ENCODE peak calls at places on chromosomes 6 and 20, in eight cellular contexts. J is B cell; H is endothelial cell; Z is cardiac fibroblast; S is CD4-positive, alpha-beta T cell; A is GM20000; W is AG04449; G is colonic mucosa. V is an unnamed sample.

GRCh38 chr20:34538671-34539123 is 19.8 kb upstream of the MAP1LC3A start:
- DNase-seq in J (peak), H (peak), Z (peak), S (peak), A (peak), W (no peak), G (peak), V (peak)

GRCh38 chr6:36120979-36121706 is 9.2 kb upstream of the MAPK13 start:
- DNase-seq in J (peak), H (no peak), Z (peak), S (peak), A (peak), W (no peak), G (peak), V (peak)

GRCh38 chr20:36951977-36952738 is 650 bp upstream of the SAMHD1 start:
- DNase-seq in J (no peak), H (no peak), Z (no peak), S (no peak), A (no peak), W (no peak), G (no peak), V (no peak)

GRCh38 chr6:112466378-112467151 is 119.4 kb downstream of the RFPL4B start:
- DNase-seq in J (no peak), H (no peak), Z (peak), S (no peak), A (no peak), W (peak), G (no peak), V (no peak)

GRCh38 chr6:69061066-69061465 is 426.0 kb downstream of the ADGRB3 start:
- DNase-seq in J (no peak), H (no peak), Z (no peak), S (no peak), A (no peak), W (no peak), G (no peak), V (no peak)

GRCh38 chr6:166318227-166318626 is 10.0 kb upstream of the PRR18 start:
- DNase-seq in J (no peak), H (no peak), Z (no peak), S (no peak), A (no peak), W (no peak), G (no peak), V (no peak)

GRCh38 chr20:60039526-60039925 is 81.3 kb downstream of the CDH26 start:
- DNase-seq in J (no peak), H (no peak), Z (no peak), S (no peak), A (no peak), W (no peak), G (no peak), V (no peak)

GRCh38 chr6:35496851-35497570 is at the start of gene TEAD3:
- DNase-seq in J (no peak), H (peak), Z (peak), S (peak), A (peak), W (no peak), G (peak), V (peak)

DNA sequence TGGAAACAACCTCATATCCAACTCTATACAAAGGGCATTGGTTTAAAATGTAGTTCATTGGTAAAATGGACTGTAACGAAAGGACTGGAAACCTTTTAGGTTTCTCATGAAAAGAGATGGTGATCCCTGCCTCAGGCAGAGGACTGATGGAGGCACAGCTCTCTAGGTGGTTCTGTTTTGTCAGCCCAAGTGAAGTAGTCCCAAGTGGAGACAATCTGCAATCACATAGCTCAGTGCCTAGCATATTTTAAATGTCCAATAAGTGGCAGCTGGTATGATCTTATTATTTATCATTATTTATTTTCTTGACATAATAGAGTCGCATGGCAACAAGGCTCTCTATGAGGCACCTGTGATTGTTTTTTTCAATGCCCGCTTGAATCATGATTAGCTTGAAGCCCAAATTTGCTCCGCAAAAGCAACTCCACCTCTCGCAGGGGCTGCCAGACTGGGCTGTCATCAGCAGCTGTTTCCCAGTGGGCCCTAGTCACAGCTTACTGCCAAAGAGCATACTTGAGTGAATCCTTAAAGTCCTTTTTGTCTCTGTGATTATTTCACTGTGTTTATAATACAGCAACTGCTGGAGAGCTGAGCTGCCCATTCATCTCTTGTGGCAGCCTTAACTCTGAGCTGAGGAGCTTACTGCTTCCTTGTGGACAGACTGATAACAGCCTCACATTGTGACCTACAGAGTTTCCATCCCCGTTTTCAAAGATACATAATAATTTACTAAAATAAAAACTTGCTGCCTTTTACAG is 19.7 kb upstream of the ENPP1 start:
- DNase-seq in J (no peak), H (no peak), Z (no peak), S (no peak), A (no peak), W (no peak), G (peak), V (no peak)
- TF ChIP-seq CTCF in J (no peak), H (no peak), Z (peak), S (no peak), A (no peak), W (peak), G (no peak), V (no peak)

DNA sequence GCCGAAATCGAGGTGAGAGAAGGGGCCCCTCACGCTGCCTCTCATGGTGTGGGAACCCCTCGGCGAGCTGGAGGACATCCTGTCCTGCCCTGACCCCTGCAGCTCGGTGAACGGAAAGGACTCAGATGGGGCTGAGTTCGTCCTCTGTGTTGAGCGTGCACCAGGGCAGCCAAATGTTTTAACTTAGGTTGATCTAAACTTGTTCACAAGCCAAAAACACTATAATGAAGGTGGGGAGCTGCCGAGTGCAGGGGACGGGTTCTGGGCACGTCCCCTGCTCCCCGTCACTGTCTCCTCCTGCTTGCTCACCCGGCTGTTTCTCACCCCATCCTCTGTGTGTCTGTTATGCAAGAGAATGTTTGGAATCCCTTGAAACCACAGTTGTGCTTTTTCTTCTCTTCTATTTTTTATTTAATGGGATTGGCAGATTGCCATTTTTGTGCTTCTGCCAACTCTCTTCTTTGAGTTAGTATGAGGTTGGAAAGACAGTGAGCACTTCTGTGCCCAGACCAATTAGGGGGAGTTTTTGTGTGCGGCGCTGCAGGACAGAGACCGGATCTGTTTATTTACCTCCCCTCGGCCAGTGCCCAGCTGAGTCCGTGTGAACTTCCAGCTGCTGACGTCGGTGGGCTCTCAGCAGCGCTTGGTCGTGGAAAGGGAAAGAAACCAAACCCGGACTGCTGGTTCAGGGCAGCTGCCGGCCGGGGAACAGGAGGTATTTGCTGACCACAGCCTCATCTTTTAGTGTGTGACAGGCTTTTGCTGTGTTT is 158.1 kb downstream of the DTNBP1 start:
- DNase-seq in J (no peak), H (no peak), Z (peak), S (no peak), A (no peak), W (peak), G (peak), V (no peak)
- TF ChIP-seq CTCF in J (no peak), H (no peak), Z (no peak), S (no peak), A (no peak), W (no peak), G (no peak), V (no peak)

GRCh38 chr20:54194724-54195438 is 13.0 kb upstream of the PFDN4 start:
- DNase-seq in J (no peak), H (no peak), Z (no peak), S (no peak), A (no peak), W (no peak), G (no peak), V (peak)
- TF ChIP-seq CTCF in J (no peak), H (peak), Z (peak), S (no peak), A (no peak), W (no peak), G (no peak), V (peak)

GRCh38 chr6:32843979-32844838 is at the start of gene PSMB8:
- DNase-seq in J (peak), H (peak), Z (peak), S (peak), A (peak), W (no peak), G (peak), V (peak)
- TF ChIP-seq CTCF in J (no peak), H (no peak), Z (peak), S (no peak), A (no peak), W (peak), G (no peak), V (no peak)

DNA sequence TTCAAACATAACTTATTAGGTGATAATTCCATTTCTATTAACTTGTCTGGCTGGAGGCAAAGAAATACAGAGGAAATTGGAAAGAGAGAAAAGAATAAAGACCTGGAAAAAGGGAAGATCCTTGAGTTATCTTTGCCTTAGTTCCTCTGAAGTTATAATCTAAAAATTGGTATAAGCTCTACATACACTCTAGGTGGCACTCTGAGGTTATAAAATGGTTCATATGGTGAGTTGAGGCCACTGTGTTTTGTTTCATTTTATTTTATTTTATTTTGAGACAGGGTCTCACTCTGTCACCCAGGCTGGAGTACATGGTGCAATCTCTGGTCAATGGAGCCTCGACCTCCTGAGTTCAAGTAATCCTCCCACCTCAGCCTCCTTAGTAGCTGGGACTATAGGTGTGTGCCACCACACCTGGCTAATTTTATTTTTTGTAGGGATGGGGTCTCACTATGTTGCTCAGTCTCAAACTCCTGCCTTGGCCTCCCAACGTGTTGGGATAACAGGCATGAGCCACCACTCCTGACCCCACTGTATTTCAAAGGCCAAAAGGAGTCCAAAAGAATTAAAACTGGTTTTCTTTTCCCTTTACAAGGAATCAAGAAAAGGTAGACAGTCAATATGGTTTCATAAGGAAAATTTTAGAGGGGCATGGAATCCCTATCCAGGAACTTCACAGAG is 19.4 kb downstream of the GPX6 start:
- DNase-seq in J (no peak), H (no peak), Z (peak), S (no peak), A (no peak), W (no peak), G (no peak), V (no peak)
- TF ChIP-seq CTCF in J (no peak), H (no peak), Z (no peak), S (peak), A (peak), W (no peak), G (no peak), V (no peak)